ENCODE peak calls at places on chromosomes 12 and 14, in eight cellular contexts. One of them, this sample, is unnamed.

GRCh38 chr14:51382506-51382905 is 142.5 kb downstream of the TMX1 start:
- DNase-seq in HCT116: no peak
- DNase-seq in psoas muscle: no peak
- DNase-seq in OCI-LY7: no peak
- DNase-seq in CD8-positive, alpha-beta T cell: no peak
- DNase-seq in RWPE2: peak
- DNase-seq in PC-9: no peak
- DNase-seq in CD4-positive, alpha-beta memory T cell: no peak
- DNase-seq in this sample: no peak

GRCh38 chr14:99062772-99063418 is 209.1 kb downstream of the BCL11B start:
- DNase-seq in CD8-positive, alpha-beta T cell: no peak
- DNase-seq in psoas muscle: no peak
- DNase-seq in CD4-positive, alpha-beta memory T cell: no peak
- DNase-seq in OCI-LY7: no peak
- DNase-seq in RWPE2: no peak
- DNase-seq in PC-9: no peak
- DNase-seq in HCT116: no peak
- DNase-seq in this sample: no peak

GRCh38 chr12:111211910-111212757 is 156.8 kb downstream of the PHETA1 start:
- DNase-seq in CD4-positive, alpha-beta memory T cell: no peak
- DNase-seq in psoas muscle: no peak
- DNase-seq in HCT116: no peak
- DNase-seq in CD8-positive, alpha-beta T cell: no peak
- DNase-seq in OCI-LY7: peak
- DNase-seq in PC-9: no peak
- DNase-seq in RWPE2: no peak
- DNase-seq in this sample: no peak

GRCh38 chr12:94062796-94063635 is 85.4 kb upstream of the PLXNC1 start:
- DNase-seq in CD8-positive, alpha-beta T cell: no peak
- DNase-seq in psoas muscle: no peak
- DNase-seq in RWPE2: no peak
- DNase-seq in PC-9: no peak
- DNase-seq in CD4-positive, alpha-beta memory T cell: no peak
- DNase-seq in OCI-LY7: no peak
- DNase-seq in HCT116: no peak
- DNase-seq in this sample: peak

GRCh38 chr14:101087614-101088394 is 184.3 kb upstream of the RTL1 start:
- DNase-seq in psoas muscle: no peak
- DNase-seq in OCI-LY7: no peak
- DNase-seq in PC-9: no peak
- DNase-seq in RWPE2: no peak
- DNase-seq in HCT116: no peak
- DNase-seq in CD4-positive, alpha-beta memory T cell: no peak
- DNase-seq in CD8-positive, alpha-beta T cell: no peak
- DNase-seq in this sample: peak

GRCh38 chr12:49253033-49253623 is 11.8 kb upstream of the TUBA1C start:
- DNase-seq in RWPE2: no peak
- DNase-seq in PC-9: no peak
- DNase-seq in psoas muscle: no peak
- DNase-seq in CD8-positive, alpha-beta T cell: no peak
- DNase-seq in HCT116: no peak
- DNase-seq in OCI-LY7: no peak
- DNase-seq in CD4-positive, alpha-beta memory T cell: no peak
- DNase-seq in this sample: no peak

GRCh38 chr12:23760495-23760894 is 189.0 kb downstream of the SOX5 start:
- DNase-seq in CD8-positive, alpha-beta T cell: no peak
- DNase-seq in psoas muscle: no peak
- DNase-seq in PC-9: no peak
- DNase-seq in HCT116: no peak
- DNase-seq in RWPE2: no peak
- DNase-seq in OCI-LY7: no peak
- DNase-seq in CD4-positive, alpha-beta memory T cell: no peak
- DNase-seq in this sample: no peak

GRCh38 chr12:124496584-124496983 is 70.8 kb downstream of the NCOR2 start:
- DNase-seq in CD8-positive, alpha-beta T cell: no peak
- DNase-seq in CD4-positive, alpha-beta memory T cell: no peak
- DNase-seq in RWPE2: no peak
- DNase-seq in HCT116: no peak
- DNase-seq in OCI-LY7: peak
- DNase-seq in PC-9: no peak
- DNase-seq in psoas muscle: peak
- DNase-seq in this sample: no peak

GRCh38 chr12:53759261-53759660 is 7.5 kb upstream of the CISTR start:
- DNase-seq in RWPE2: no peak
- DNase-seq in HCT116: no peak
- DNase-seq in PC-9: no peak
- DNase-seq in psoas muscle: no peak
- DNase-seq in CD4-positive, alpha-beta memory T cell: no peak
- DNase-seq in CD8-positive, alpha-beta T cell: no peak
- DNase-seq in OCI-LY7: no peak
- DNase-seq in this sample: no peak

GRCh38 chr14:61387076-61387475 is 65.7 kb downstream of the PRKCH start:
- DNase-seq in HCT116: no peak
- DNase-seq in RWPE2: no peak
- DNase-seq in CD4-positive, alpha-beta memory T cell: no peak
- DNase-seq in CD8-positive, alpha-beta T cell: no peak
- DNase-seq in PC-9: no peak
- DNase-seq in psoas muscle: no peak
- DNase-seq in OCI-LY7: no peak
- DNase-seq in this sample: no peak

GRCh38 chr12:5276327-5276880 is 155.5 kb upstream of the NTF3 start:
- DNase-seq in PC-9: no peak
- DNase-seq in CD4-positive, alpha-beta memory T cell: no peak
- DNase-seq in HCT116: no peak
- DNase-seq in CD8-positive, alpha-beta T cell: no peak
- DNase-seq in OCI-LY7: no peak
- DNase-seq in psoas muscle: no peak
- DNase-seq in RWPE2: no peak
- DNase-seq in this sample: no peak

GRCh38 chr12:109264095-109264942 is 44.8 kb downstream of the FOXN4 start:
- DNase-seq in CD4-positive, alpha-beta memory T cell: peak
- DNase-seq in psoas muscle: peak
- DNase-seq in PC-9: peak
- DNase-seq in HCT116: peak
- DNase-seq in RWPE2: peak
- DNase-seq in OCI-LY7: peak
- DNase-seq in CD8-positive, alpha-beta T cell: peak
- DNase-seq in this sample: peak

GRCh38 chr12:110269622-110270124 is 11.4 kb upstream of the ATP2A2 start:
- DNase-seq in PC-9: peak
- DNase-seq in OCI-LY7: no peak
- DNase-seq in CD8-positive, alpha-beta T cell: no peak
- DNase-seq in HCT116: no peak
- DNase-seq in psoas muscle: no peak
- DNase-seq in CD4-positive, alpha-beta memory T cell: no peak
- DNase-seq in RWPE2: no peak
- DNase-seq in this sample: no peak

GRCh38 chr12:96419576-96420254 is 19.5 kb upstream of the CDK17 start:
- DNase-seq in PC-9: no peak
- DNase-seq in psoas muscle: no peak
- DNase-seq in HCT116: no peak
- DNase-seq in CD8-positive, alpha-beta T cell: no peak
- DNase-seq in CD4-positive, alpha-beta memory T cell: no peak
- DNase-seq in OCI-LY7: no peak
- DNase-seq in RWPE2: no peak
- DNase-seq in this sample: no peak

GRCh38 chr12:96422192-96422591 is 22.0 kb upstream of the CDK17 start:
- DNase-seq in OCI-LY7: no peak
- DNase-seq in PC-9: no peak
- DNase-seq in CD8-positive, alpha-beta T cell: no peak
- DNase-seq in RWPE2: no peak
- DNase-seq in HCT116: no peak
- DNase-seq in psoas muscle: no peak
- DNase-seq in CD4-positive, alpha-beta memory T cell: no peak
- DNase-seq in this sample: no peak

GRCh38 chr12:96424601-96425000 is 24.4 kb upstream of the CDK17 start:
- DNase-seq in HCT116: no peak
- DNase-seq in PC-9: no peak
- DNase-seq in OCI-LY7: no peak
- DNase-seq in RWPE2: no peak
- DNase-seq in psoas muscle: no peak
- DNase-seq in CD4-positive, alpha-beta memory T cell: no peak
- DNase-seq in CD8-positive, alpha-beta T cell: no peak
- DNase-seq in this sample: no peak

GRCh38 chr12:96420255-96420930 is 20.2 kb upstream of the CDK17 start:
- DNase-seq in RWPE2: no peak
- DNase-seq in psoas muscle: no peak
- DNase-seq in PC-9: no peak
- DNase-seq in CD8-positive, alpha-beta T cell: no peak
- DNase-seq in HCT116: no peak
- DNase-seq in OCI-LY7: no peak
- DNase-seq in CD4-positive, alpha-beta memory T cell: no peak
- DNase-seq in this sample: no peak

DNA sequence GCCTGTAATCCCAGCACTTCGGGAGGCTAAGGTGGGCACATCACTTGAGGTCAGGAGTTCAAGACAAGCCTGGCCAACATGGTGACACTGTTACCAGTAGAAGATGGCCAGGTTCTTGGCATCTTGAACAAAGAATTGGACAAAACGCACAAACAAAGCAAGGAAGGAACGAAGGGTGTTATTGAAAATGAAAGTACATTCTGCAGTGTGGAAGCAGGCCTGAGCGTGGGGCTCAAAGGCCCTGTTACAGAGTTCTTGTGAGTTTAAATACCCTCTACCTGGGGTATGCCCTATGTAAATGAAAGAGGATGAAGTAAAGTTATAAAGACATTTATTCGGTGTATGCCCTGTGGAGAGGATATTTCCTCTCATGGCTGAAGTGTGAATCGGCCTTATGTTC is 20.8 kb upstream of the CDK17 start:
- DNase-seq in psoas muscle: no peak
- DNase-seq in RWPE2: no peak
- DNase-seq in CD8-positive, alpha-beta T cell: no peak
- DNase-seq in CD4-positive, alpha-beta memory T cell: peak
- DNase-seq in PC-9: no peak
- DNase-seq in HCT116: no peak
- DNase-seq in OCI-LY7: no peak
- DNase-seq in this sample: no peak
- H3K27ac ChIP-seq in psoas muscle: no peak
- H3K27ac ChIP-seq in RWPE2: peak
- H3K27ac ChIP-seq in CD8-positive, alpha-beta T cell: no peak
- H3K27ac ChIP-seq in CD4-positive, alpha-beta memory T cell: peak
- H3K27ac ChIP-seq in PC-9: no peak
- H3K27ac ChIP-seq in HCT116: no peak
- H3K27ac ChIP-seq in OCI-LY7: no peak
- H3K27ac ChIP-seq in this sample: no peak

GRCh38 chr14:22561661-22562579 is 27.1 kb downstream of the DAD1 start:
- DNase-seq in psoas muscle: no peak
- DNase-seq in OCI-LY7: peak
- DNase-seq in RWPE2: no peak
- DNase-seq in PC-9: no peak
- DNase-seq in CD8-positive, alpha-beta T cell: peak
- DNase-seq in CD4-positive, alpha-beta memory T cell: peak
- DNase-seq in HCT116: no peak
- DNase-seq in this sample: peak

GRCh38 chr14:22558221-22558913 is 30.7 kb downstream of the DAD1 start:
- DNase-seq in CD4-positive, alpha-beta memory T cell: no peak
- DNase-seq in psoas muscle: no peak
- DNase-seq in CD8-positive, alpha-beta T cell: peak
- DNase-seq in PC-9: no peak
- DNase-seq in HCT116: no peak
- DNase-seq in OCI-LY7: peak
- DNase-seq in RWPE2: no peak
- DNase-seq in this sample: no peak

GRCh38 chr14:22561366-22561660 is 27.7 kb downstream of the DAD1 start:
- DNase-seq in CD4-positive, alpha-beta memory T cell: no peak
- DNase-seq in psoas muscle: no peak
- DNase-seq in RWPE2: no peak
- DNase-seq in PC-9: no peak
- DNase-seq in HCT116: no peak
- DNase-seq in OCI-LY7: no peak
- DNase-seq in CD8-positive, alpha-beta T cell: no peak
- DNase-seq in this sample: no peak

GRCh38 chr14:22559041-22559440 is 30.0 kb downstream of the DAD1 start:
- DNase-seq in RWPE2: no peak
- DNase-seq in CD4-positive, alpha-beta memory T cell: no peak
- DNase-seq in CD8-positive, alpha-beta T cell: no peak
- DNase-seq in PC-9: no peak
- DNase-seq in psoas muscle: no peak
- DNase-seq in OCI-LY7: no peak
- DNase-seq in HCT116: no peak
- DNase-seq in this sample: no peak

GRCh38 chr14:22560638-22561365 is 28.2 kb downstream of the DAD1 start:
- DNase-seq in RWPE2: no peak
- DNase-seq in CD8-positive, alpha-beta T cell: no peak
- DNase-seq in psoas muscle: no peak
- DNase-seq in OCI-LY7: no peak
- DNase-seq in HCT116: no peak
- DNase-seq in PC-9: no peak
- DNase-seq in CD4-positive, alpha-beta memory T cell: no peak
- DNase-seq in this sample: peak
- H3K27ac ChIP-seq in RWPE2: no peak
- H3K27ac ChIP-seq in CD8-positive, alpha-beta T cell: peak
- H3K27ac ChIP-seq in psoas muscle: no peak
- H3K27ac ChIP-seq in OCI-LY7: peak
- H3K27ac ChIP-seq in HCT116: no peak
- H3K27ac ChIP-seq in PC-9: peak
- H3K27ac ChIP-seq in CD4-positive, alpha-beta memory T cell: peak
- H3K27ac ChIP-seq in this sample: no peak

GRCh38 chr12:10130042-10130441 is at the start of gene CLEC7A:
- DNase-seq in psoas muscle: no peak
- DNase-seq in CD4-positive, alpha-beta memory T cell: no peak
- DNase-seq in HCT116: no peak
- DNase-seq in OCI-LY7: peak
- DNase-seq in RWPE2: no peak
- DNase-seq in CD8-positive, alpha-beta T cell: no peak
- DNase-seq in PC-9: no peak
- DNase-seq in this sample: no peak
- H3K27ac ChIP-seq in psoas muscle: no peak
- H3K27ac ChIP-seq in CD4-positive, alpha-beta memory T cell: no peak
- H3K27ac ChIP-seq in HCT116: no peak
- H3K27ac ChIP-seq in OCI-LY7: no peak
- H3K27ac ChIP-seq in RWPE2: no peak
- H3K27ac ChIP-seq in CD8-positive, alpha-beta T cell: no peak
- H3K27ac ChIP-seq in PC-9: peak
- H3K27ac ChIP-seq in this sample: peak

GRCh38 chr12:24948816-24949722 is at the start of gene BCAT1:
- DNase-seq in OCI-LY7: peak
- DNase-seq in psoas muscle: peak
- DNase-seq in CD4-positive, alpha-beta memory T cell: no peak
- DNase-seq in RWPE2: no peak
- DNase-seq in CD8-positive, alpha-beta T cell: peak
- DNase-seq in PC-9: peak
- DNase-seq in HCT116: no peak
- DNase-seq in this sample: peak

GRCh38 chr12:24945822-24946221 is 3.1 kb downstream of the BCAT1 start:
- DNase-seq in PC-9: no peak
- DNase-seq in OCI-LY7: no peak
- DNase-seq in HCT116: no peak
- DNase-seq in RWPE2: no peak
- DNase-seq in CD4-positive, alpha-beta memory T cell: no peak
- DNase-seq in psoas muscle: no peak
- DNase-seq in CD8-positive, alpha-beta T cell: no peak
- DNase-seq in this sample: no peak

GRCh38 chr12:24950231-24950834 is 1.4 kb upstream of the BCAT1 start:
- DNase-seq in HCT116: no peak
- DNase-seq in RWPE2: no peak
- DNase-seq in PC-9: no peak
- DNase-seq in CD8-positive, alpha-beta T cell: no peak
- DNase-seq in psoas muscle: no peak
- DNase-seq in CD4-positive, alpha-beta memory T cell: no peak
- DNase-seq in OCI-LY7: no peak
- DNase-seq in this sample: no peak

GRCh38 chr12:24947541-24948451 is 1.1 kb downstream of the BCAT1 start:
- DNase-seq in CD8-positive, alpha-beta T cell: no peak
- DNase-seq in psoas muscle: no peak
- DNase-seq in HCT116: no peak
- DNase-seq in PC-9: no peak
- DNase-seq in RWPE2: no peak
- DNase-seq in CD4-positive, alpha-beta memory T cell: no peak
- DNase-seq in OCI-LY7: peak
- DNase-seq in this sample: no peak

GRCh38 chr12:24948452-24948815 is 467 bp downstream of the BCAT1 start:
- DNase-seq in CD8-positive, alpha-beta T cell: no peak
- DNase-seq in OCI-LY7: peak
- DNase-seq in CD4-positive, alpha-beta memory T cell: no peak
- DNase-seq in HCT116: no peak
- DNase-seq in RWPE2: no peak
- DNase-seq in PC-9: peak
- DNase-seq in psoas muscle: no peak
- DNase-seq in this sample: no peak
- H3K27ac ChIP-seq in CD8-positive, alpha-beta T cell: no peak
- H3K27ac ChIP-seq in OCI-LY7: peak
- H3K27ac ChIP-seq in CD4-positive, alpha-beta memory T cell: no peak
- H3K27ac ChIP-seq in HCT116: no peak
- H3K27ac ChIP-seq in RWPE2: no peak
- H3K27ac ChIP-seq in PC-9: peak
- H3K27ac ChIP-seq in psoas muscle: no peak
- H3K27ac ChIP-seq in this sample: peak

This sample was measured in lung.